ENCODE peak calls at places on chromosomes 1 and 21, in nine cellular contexts. Q is ovary, J is heart right ventricle, L is PC-9, H is endothelial cell of umbilical vein, N is MM.1S, Z is esophagus squamous epithelium, B is IMR-90, W is psoas muscle. X is an unnamed sample.

GRCh38 chr1:39650431-39650830 is 11.0 kb upstream of the HEYL start:
- DNase-seq in Q (no peak), J (no peak), L (no peak), H (no peak), N (no peak), Z (no peak), B (no peak), W (no peak), X (no peak)

GRCh38 chr1:68213843-68214242 is 18.5 kb downstream of the WLS start:
- DNase-seq in Q (peak), J (peak), L (no peak), H (peak), N (no peak), Z (no peak), B (peak), W (peak), X (no peak)

GRCh38 chr1:64861611-64862010 is 104.7 kb downstream of the JAK1 start:
- DNase-seq in Q (no peak), J (no peak), L (peak), H (no peak), N (peak), Z (no peak), B (peak), W (no peak), X (no peak)

GRCh38 chr1:2346691-2347408 is 44.5 kb downstream of the MORN1 start:
- DNase-seq in Q (peak), J (peak), L (no peak), H (no peak), N (no peak), Z (no peak), B (no peak), W (no peak), X (no peak)

GRCh38 chr21:35044128-35044527 is 5.0 kb downstream of the RUNX1 start:
- DNase-seq in Q (no peak), J (no peak), L (no peak), H (no peak), N (no peak), Z (no peak), B (no peak), W (no peak), X (no peak)

GRCh38 chr1:173016409-173016808 is 34.3 kb downstream of the TNFSF18 start:
- DNase-seq in Q (no peak), J (no peak), L (no peak), H (no peak), N (no peak), Z (no peak), B (no peak), W (no peak), X (no peak)

GRCh38 chr1:58818075-58818474 is 34.2 kb upstream of the JUN start:
- DNase-seq in Q (no peak), J (no peak), L (peak), H (peak), N (no peak), Z (no peak), B (peak), W (no peak), X (no peak)

GRCh38 chr1:209387271-209387968 is 196.1 kb upstream of the CAMK1G start:
- DNase-seq in Q (no peak), J (no peak), L (peak), H (no peak), N (no peak), Z (no peak), B (no peak), W (no peak), X (no peak)

GRCh38 chr1:31797216-31797615 is 18.6 kb downstream of the SPOCD1 start:
- DNase-seq in Q (no peak), J (no peak), L (no peak), H (no peak), N (no peak), Z (no peak), B (no peak), W (no peak), X (no peak)

GRCh38 chr1:238951809-238952208 is 434.6 kb upstream of the CHRM3 start:
- DNase-seq in Q (no peak), J (no peak), L (peak), H (no peak), N (peak), Z (no peak), B (peak), W (no peak), X (no peak)

GRCh38 chr1:219220945-219221344 is 47.3 kb downstream of the LYPLAL1 start:
- DNase-seq in Q (no peak), J (no peak), L (no peak), H (no peak), N (no peak), Z (no peak), B (peak), W (no peak), X (no peak)

GRCh38 chr1:177185209-177185608 is 14.5 kb downstream of the BRINP2 start:
- DNase-seq in Q (no peak), J (no peak), L (no peak), H (no peak), N (no peak), Z (no peak), B (peak), W (no peak), X (no peak)

GRCh38 chr1:226870323-226871046 is at the start of gene PSEN2:
- DNase-seq in Q (peak), J (peak), L (peak), H (peak), N (peak), Z (no peak), B (peak), W (peak), X (no peak)

GRCh38 chr1:169892819-169893644 is 664 bp downstream of the SCYL3 start:
- DNase-seq in Q (peak), J (no peak), L (no peak), H (peak), N (peak), Z (no peak), B (peak), W (no peak), X (no peak)

GRCh38 chr1:184533915-184534314 is 147.1 kb downstream of the C1orf21 start:
- DNase-seq in Q (no peak), J (no peak), L (no peak), H (no peak), N (no peak), Z (no peak), B (no peak), W (no peak), X (no peak)

GRCh38 chr1:214187152-214187900 is 93.6 kb upstream of the SMYD2 start:
- DNase-seq in Q (no peak), J (no peak), L (no peak), H (peak), N (no peak), Z (no peak), B (no peak), W (no peak), X (no peak)

GRCh38 chr1:89102055-89102454 is 23.9 kb downstream of the GBP2 start:
- DNase-seq in Q (no peak), J (no peak), L (no peak), H (no peak), N (no peak), Z (no peak), B (no peak), W (no peak), X (no peak)

GRCh38 chr1:6171546-6172124 is 8.5 kb downstream of the CHD5 start:
- DNase-seq in Q (no peak), J (no peak), L (no peak), H (peak), N (no peak), Z (no peak), B (no peak), W (no peak), X (no peak)

GRCh38 chr1:68322837-68323687 is 90.7 kb upstream of the WLS start:
- DNase-seq in Q (peak), J (no peak), L (no peak), H (no peak), N (no peak), Z (no peak), B (peak), W (peak), X (no peak)

GRCh38 chr1:112798293-112798692 is 83.2 kb upstream of the PPM1J start:
- DNase-seq in Q (no peak), J (no peak), L (no peak), H (no peak), N (no peak), Z (no peak), B (no peak), W (no peak), X (no peak)

GRCh38 chr21:43345746-43346409 is 81.1 kb downstream of the SIK1 start:
- DNase-seq in Q (no peak), J (no peak), L (peak), H (peak), N (no peak), Z (no peak), B (peak), W (no peak), X (no peak)

GRCh38 chr1:6329392-6329791 is 64.2 kb downstream of the ACOT7 start:
- DNase-seq in Q (peak), J (no peak), L (no peak), H (no peak), N (no peak), Z (no peak), B (peak), W (no peak), X (no peak)

GRCh38 chr1:30088594-30089556 is 634.5 kb downstream of the MATN1 start:
- DNase-seq in Q (no peak), J (no peak), L (no peak), H (no peak), N (no peak), Z (no peak), B (no peak), W (no peak), X (no peak)

GRCh38 chr1:152869808-152870419 is 8.2 kb upstream of the SMCP start:
- DNase-seq in Q (peak), J (peak), L (peak), H (peak), N (peak), Z (no peak), B (peak), W (peak), X (peak)

GRCh38 chr21:26148071-26148470 is 22.5 kb downstream of the APP start:
- DNase-seq in Q (no peak), J (peak), L (peak), H (peak), N (no peak), Z (no peak), B (no peak), W (no peak), X (no peak)

GRCh38 chr1:176187001-176187400 is 20.1 kb downstream of the COP1 start:
- DNase-seq in Q (no peak), J (no peak), L (no peak), H (no peak), N (no peak), Z (no peak), B (no peak), W (no peak), X (no peak)

GRCh38 chr1:232282541-232282940 is 347.4 kb downstream of the SIPA1L2 start:
- DNase-seq in Q (no peak), J (no peak), L (no peak), H (no peak), N (no peak), Z (no peak), B (no peak), W (no peak), X (no peak)

DNA sequence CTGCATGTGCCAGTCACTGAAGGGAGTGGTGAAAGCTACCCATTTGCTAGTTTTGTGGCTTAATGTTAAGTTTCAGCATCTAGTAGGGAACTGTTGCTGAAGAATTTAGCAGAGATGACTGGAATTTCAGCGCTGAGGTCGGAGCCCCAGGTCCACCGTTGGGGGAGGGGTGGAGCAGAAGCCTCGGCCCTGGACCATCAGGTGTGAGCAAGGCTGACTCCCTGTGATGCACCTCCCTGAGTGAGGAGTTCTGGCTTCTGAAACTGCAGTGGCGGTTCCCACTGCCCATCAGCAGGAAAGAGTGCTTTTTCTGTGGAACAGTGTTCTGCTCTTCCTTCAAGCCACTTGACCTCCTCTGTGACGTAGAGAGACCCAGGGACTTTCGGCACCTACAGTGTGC is 1.3 kb downstream of the NOS1AP start:
- DNase-seq in Q (no peak), J (no peak), L (no peak), H (peak), N (peak), Z (no peak), B (no peak), W (no peak), X (no peak)
- H3K27ac ChIP-seq in Q (no peak), J (no peak), L (peak), H (no peak), N (no peak), Z (no peak), B (no peak), W (no peak), X (no peak)

GRCh38 chr1:225735252-225736149 is 42.1 kb upstream of the SRP9 start:
- DNase-seq in Q (peak), J (peak), L (peak), H (peak), N (no peak), Z (no peak), B (peak), W (peak), X (no peak)
- TF ChIP-seq CTCF in Q (no peak), J (no peak), L (no peak), H (no peak), N (no peak), Z (peak), B (peak), W (no peak), X (no peak)

DNA sequence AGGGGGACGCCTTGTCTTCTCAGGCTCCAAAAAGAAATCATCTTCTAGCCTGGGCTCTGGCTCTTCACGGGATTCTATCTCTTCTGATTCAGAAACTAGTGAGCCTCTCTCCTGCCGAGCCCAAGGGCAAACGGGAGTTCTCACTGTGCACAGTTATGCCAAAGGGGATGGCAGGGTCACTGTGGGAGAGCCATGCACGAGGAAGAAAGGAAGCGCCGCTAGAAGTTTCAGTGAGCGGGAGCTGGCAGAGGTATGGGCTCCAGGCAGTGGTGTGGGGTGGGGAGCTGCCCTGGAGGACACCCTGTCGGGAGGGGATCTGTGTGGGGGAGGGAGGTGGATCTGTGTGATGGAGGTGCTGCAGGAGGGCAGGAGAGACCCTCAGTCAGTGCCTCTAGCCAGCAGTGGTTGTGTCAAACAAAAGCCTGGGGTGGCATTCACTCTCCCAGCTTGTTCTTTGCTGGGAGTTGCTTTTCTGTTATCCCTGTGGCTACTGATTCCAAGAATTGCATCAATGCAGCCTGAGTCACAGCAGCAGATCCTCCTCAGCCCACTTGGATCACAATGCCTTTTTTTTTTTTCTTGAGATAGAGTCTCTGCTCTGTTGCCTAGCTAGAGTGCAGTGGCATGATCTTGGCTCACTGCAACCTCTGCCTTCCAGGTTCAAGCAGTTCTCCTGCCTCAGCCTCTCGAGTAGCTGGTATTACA is 21.8 kb downstream of the KDM4A start:
- DNase-seq in Q (no peak), J (no peak), L (no peak), H (no peak), N (no peak), Z (no peak), B (peak), W (no peak), X (no peak)
- H3K27ac ChIP-seq in Q (no peak), J (peak), L (no peak), H (no peak), N (no peak), Z (no peak), B (no peak), W (no peak), X (no peak)

GRCh38 chr1:181645171-181645570 is 161.9 kb downstream of the CACNA1E start:
- DNase-seq in Q (no peak), J (no peak), L (no peak), H (no peak), N (no peak), Z (no peak), B (no peak), W (no peak), X (no peak)
- TF ChIP-seq CTCF in Q (no peak), J (no peak), L (no peak), H (no peak), N (no peak), Z (no peak), B (no peak), W (no peak), X (no peak)

GRCh38 chr1:192580351-192580962 is 4.9 kb downstream of the RGS1 start:
- DNase-seq in Q (no peak), J (no peak), L (peak), H (peak), N (peak), Z (no peak), B (peak), W (no peak), X (no peak)

GRCh38 chr1:192581131-192581927 is 5.8 kb downstream of the RGS1 start:
- DNase-seq in Q (no peak), J (no peak), L (no peak), H (no peak), N (no peak), Z (no peak), B (no peak), W (no peak), X (no peak)

GRCh38 chr1:192577145-192578140 is 1.9 kb downstream of the RGS1 start:
- DNase-seq in Q (no peak), J (no peak), L (no peak), H (no peak), N (no peak), Z (no peak), B (no peak), W (no peak), X (no peak)

GRCh38 chr1:192578144-192578909 is 2.8 kb downstream of the RGS1 start:
- DNase-seq in Q (no peak), J (no peak), L (no peak), H (no peak), N (no peak), Z (no peak), B (no peak), W (no peak), X (no peak)

DNA sequence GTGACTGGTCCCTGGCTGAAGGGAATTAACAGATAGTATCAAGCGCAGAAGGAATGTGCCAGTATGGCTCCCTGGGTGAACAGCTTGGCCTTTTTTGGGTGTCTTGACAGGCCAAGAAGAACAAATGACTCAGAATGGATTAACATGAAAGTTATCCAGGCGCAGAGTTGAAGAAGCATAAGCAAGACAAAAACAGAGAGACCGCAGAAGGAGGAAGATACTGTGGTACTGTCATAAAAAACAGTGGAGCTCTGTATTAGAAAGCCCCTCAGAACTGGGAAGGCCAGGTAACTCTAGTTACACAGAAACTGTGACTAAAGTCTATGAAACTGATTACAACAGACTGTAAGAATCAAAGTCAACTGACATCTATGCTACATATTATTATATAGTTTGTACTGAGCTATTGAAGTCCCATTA is 3.8 kb downstream of the RGS1 start:
- DNase-seq in Q (no peak), J (no peak), L (no peak), H (no peak), N (peak), Z (no peak), B (peak), W (no peak), X (no peak)
- H3K27ac ChIP-seq in Q (no peak), J (no peak), L (no peak), H (no peak), N (peak), Z (peak), B (no peak), W (no peak), X (no peak)

DNA sequence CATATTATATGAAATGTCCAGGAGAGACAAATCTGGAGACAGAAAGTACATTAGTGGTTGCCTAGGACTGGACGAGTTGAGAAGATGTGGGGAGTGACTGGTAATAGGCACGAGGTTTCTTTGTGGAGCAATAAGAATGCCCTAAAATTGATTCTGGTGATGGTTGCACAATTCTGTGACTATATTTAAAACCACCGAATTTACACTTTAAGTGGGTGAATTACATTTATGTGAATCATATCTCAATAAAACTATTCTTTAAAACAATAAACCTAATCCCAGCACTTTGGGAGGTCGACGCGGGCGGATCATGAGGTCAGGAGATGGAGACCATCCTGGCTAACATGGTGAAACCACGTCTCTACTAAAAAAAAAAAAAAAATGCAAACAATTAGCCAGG is 63.1 kb downstream of the ZNF281 start:
- DNase-seq in Q (no peak), J (no peak), L (no peak), H (no peak), N (no peak), Z (no peak), B (peak), W (no peak), X (no peak)
- TF ChIP-seq CTCF in Q (no peak), J (no peak), L (no peak), H (no peak), N (no peak), Z (no peak), B (no peak), W (no peak), X (no peak)

GRCh38 chr1:50705041-50705440 is 255.0 kb downstream of the FAF1 start:
- DNase-seq in Q (no peak), J (no peak), L (no peak), H (no peak), N (no peak), Z (no peak), B (peak), W (no peak), X (no peak)
- H3K27ac ChIP-seq in Q (no peak), J (no peak), L (no peak), H (no peak), N (no peak), Z (no peak), B (no peak), W (no peak), X (no peak)

GRCh38 chr1:213164561-213164960 is 113.5 kb downstream of the RPS6KC1 start:
- DNase-seq in Q (no peak), J (no peak), L (no peak), H (no peak), N (no peak), Z (no peak), B (no peak), W (no peak), X (no peak)

GRCh38 chr1:213163278-213163711 is 112.3 kb downstream of the RPS6KC1 start:
- DNase-seq in Q (no peak), J (no peak), L (no peak), H (no peak), N (no peak), Z (no peak), B (no peak), W (no peak), X (no peak)

GRCh38 chr1:213162338-213162737 is 111.3 kb downstream of the RPS6KC1 start:
- DNase-seq in Q (peak), J (no peak), L (no peak), H (no peak), N (no peak), Z (no peak), B (peak), W (peak), X (no peak)

GRCh38 chr1:213162862-213163261 is 111.8 kb downstream of the RPS6KC1 start:
- DNase-seq in Q (no peak), J (no peak), L (no peak), H (no peak), N (no peak), Z (no peak), B (no peak), W (no peak), X (no peak)

DNA sequence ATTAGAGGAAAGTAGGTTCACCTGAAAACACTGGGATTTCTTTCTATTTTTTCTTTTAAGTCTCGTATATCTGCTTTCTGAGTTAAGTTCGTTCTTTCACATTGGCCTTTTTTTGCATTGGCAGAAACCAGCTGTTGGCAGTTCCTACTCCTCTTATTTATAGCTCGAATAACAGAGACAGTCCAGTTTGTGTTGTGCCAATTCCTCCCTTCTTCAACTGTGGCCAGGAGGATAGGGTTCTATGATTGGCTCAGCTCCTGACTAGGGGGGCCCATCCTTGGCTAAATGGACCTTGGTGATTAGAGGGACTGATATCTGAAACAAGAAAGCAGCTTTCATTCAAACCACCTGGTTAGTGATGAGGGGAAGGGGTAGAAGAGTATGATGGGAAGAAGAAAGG is 115.8 kb downstream of the RPS6KC1 start:
- DNase-seq in Q (no peak), J (no peak), L (no peak), H (no peak), N (no peak), Z (no peak), B (no peak), W (no peak), X (no peak)
- TF ChIP-seq CTCF in Q (no peak), J (no peak), L (no peak), H (no peak), N (no peak), Z (no peak), B (no peak), W (no peak), X (no peak)

GRCh38 chr1:161772397-161772796 is 6.3 kb downstream of the ATF6 start:
- DNase-seq in Q (no peak), J (no peak), L (no peak), H (peak), N (peak), Z (no peak), B (no peak), W (no peak), X (no peak)
- H3K27ac ChIP-seq in Q (no peak), J (no peak), L (no peak), H (no peak), N (peak), Z (no peak), B (no peak), W (no peak), X (peak)

X was measured in CD4-positive, alpha-beta T cell.